ENCODE peak calls at places on chromosome 17, in six cellular contexts. C, T, G, J, U and K are unnamed samples.

GRCh38 chr17:40325156-40326013 is 16.4 kb downstream of the RARA start:
- DNase-seq in C (no peak), T (no peak), G (no peak), J (no peak), U (no peak), K (no peak)

GRCh38 chr17:77315551-77316190 is 174.9 kb downstream of the SEC14L1 start:
- DNase-seq in C (no peak), T (no peak), G (peak; percentile 19), J (no peak), U (no peak), K (no peak)

GRCh38 chr17:62057696-62058095 is 7.4 kb downstream of the MED13 start:
- DNase-seq in C (no peak), T (no peak), G (no peak), J (no peak), U (no peak), K (no peak)

GRCh38 chr17:75809631-75810111 is 25.1 kb downstream of the UNK start:
- DNase-seq in C (no peak), T (no peak), G (no peak), J (no peak), U (no peak), K (no peak)

GRCh38 chr17:283911-284675 is 68.5 kb downstream of the RPH3AL start:
- DNase-seq in C (peak; percentile 17), T (no peak), G (no peak), J (no peak), U (no peak), K (no peak)

GRCh38 chr17:72560303-72561247 is 439.8 kb downstream of the SOX9 start:
- DNase-seq in C (no peak), T (no peak), G (peak; percentile 81), J (peak; percentile 55), U (peak; percentile 61), K (no peak)

GRCh38 chr17:28645576-28645939 is 600 bp upstream of the BLTP2 start:
- DNase-seq in C (no peak), T (no peak), G (peak; percentile 22), J (no peak), U (no peak), K (no peak)

GRCh38 chr17:11486726-11487310 is 111.5 kb upstream of the DNAH9 start:
- DNase-seq in C (peak; percentile 5), T (no peak), G (no peak), J (no peak), U (no peak), K (no peak)

GRCh38 chr17:65160507-65160906 is 23.3 kb downstream of the RGS9 start:
- DNase-seq in C (no peak), T (no peak), G (no peak), J (no peak), U (no peak), K (no peak)

GRCh38 chr17:7179317-7180254 is at the start of gene ASGR1:
- DNase-seq in C (no peak), T (no peak), G (no peak), J (no peak), U (no peak), K (no peak)

GRCh38 chr17:39927928-39928867 is 666 bp downstream of the LRRC3C start:
- DNase-seq in C (no peak), T (no peak), G (peak; percentile 46), J (peak; percentile 46), U (no peak), K (no peak)

GRCh38 chr17:69269174-69269998 is 40.8 kb upstream of the ABCA10 start:
- DNase-seq in C (no peak), T (peak; percentile 73), G (no peak), J (peak; percentile 59), U (no peak), K (no peak)

GRCh38 chr17:27497696-27498095 is 41.4 kb downstream of the KSR1 start:
- DNase-seq in C (no peak), T (peak; percentile 70), G (no peak), J (no peak), U (no peak), K (peak; percentile 84)
- H3K27ac ChIP-seq in C (no peak overlapping the region), T (peak overlapping the region; percentile 52), G (no peak overlapping the region), J (no peak overlapping the region), U (no peak overlapping the region), K (peak overlapping the region; percentile 33)

GRCh38 chr17:47279062-47279801 is 25.6 kb downstream of the ITGB3 start:
- DNase-seq in C (peak; percentile 98), T (peak; percentile 69), G (peak; percentile 56), J (peak; percentile 98), U (no peak), K (no peak)
- H3K27ac ChIP-seq in C (peak overlapping the region; percentile 87), T (no peak overlapping the region), G (peak overlapping the region; percentile 86), J (peak overlapping the region; percentile 90), U (no peak overlapping the region), K (peak overlapping the region; percentile 13)

GRCh38 chr17:83191388-83192160 is 112.2 kb downstream of the METRNL start:
- DNase-seq in C (peak; percentile 36), T (no peak), G (no peak), J (no peak), U (no peak), K (no peak)
- H3K27ac ChIP-seq in C (no peak overlapping the region), T (no peak overlapping the region), G (no peak overlapping the region), J (peak overlapping the region; percentile 86), U (no peak overlapping the region), K (no peak overlapping the region)

DNA sequence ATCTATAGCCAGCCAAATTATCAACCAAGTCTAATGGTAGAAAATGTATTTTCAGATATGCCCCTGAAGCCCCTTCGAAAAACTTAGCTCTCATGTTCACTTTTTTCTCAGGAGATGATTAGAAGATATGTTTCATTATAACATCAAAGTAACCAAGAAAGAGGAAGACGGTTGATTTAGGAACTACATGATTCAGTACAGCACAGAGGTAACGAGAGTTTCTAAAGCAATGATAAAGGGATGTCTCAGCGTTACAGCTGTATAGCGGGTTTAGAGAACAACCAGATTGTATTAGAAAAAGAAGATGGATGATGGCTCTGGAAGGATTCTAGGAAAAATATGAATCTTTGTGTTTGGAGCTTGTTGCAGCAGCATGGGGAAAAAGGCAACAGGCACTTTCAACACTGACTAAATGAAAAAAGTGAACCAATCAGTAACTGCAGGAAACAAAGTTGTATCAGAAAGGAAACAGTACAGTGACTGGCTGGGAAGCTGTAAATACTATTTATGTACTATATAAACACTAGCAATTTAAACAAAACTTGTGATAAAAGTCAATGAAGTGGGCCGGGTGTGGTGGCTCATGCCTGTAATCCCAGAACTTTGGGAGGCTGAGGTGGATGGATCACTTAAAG is 21.5 kb downstream of the MBTD1 start:
- DNase-seq in C (no peak), T (no peak), G (no peak), J (no peak), U (no peak), K (no peak)
- H3K27ac ChIP-seq in C (no peak overlapping the region), T (no peak overlapping the region), G (no peak overlapping the region), J (no peak overlapping the region), U (no peak overlapping the region), K (no peak overlapping the region)

DNA sequence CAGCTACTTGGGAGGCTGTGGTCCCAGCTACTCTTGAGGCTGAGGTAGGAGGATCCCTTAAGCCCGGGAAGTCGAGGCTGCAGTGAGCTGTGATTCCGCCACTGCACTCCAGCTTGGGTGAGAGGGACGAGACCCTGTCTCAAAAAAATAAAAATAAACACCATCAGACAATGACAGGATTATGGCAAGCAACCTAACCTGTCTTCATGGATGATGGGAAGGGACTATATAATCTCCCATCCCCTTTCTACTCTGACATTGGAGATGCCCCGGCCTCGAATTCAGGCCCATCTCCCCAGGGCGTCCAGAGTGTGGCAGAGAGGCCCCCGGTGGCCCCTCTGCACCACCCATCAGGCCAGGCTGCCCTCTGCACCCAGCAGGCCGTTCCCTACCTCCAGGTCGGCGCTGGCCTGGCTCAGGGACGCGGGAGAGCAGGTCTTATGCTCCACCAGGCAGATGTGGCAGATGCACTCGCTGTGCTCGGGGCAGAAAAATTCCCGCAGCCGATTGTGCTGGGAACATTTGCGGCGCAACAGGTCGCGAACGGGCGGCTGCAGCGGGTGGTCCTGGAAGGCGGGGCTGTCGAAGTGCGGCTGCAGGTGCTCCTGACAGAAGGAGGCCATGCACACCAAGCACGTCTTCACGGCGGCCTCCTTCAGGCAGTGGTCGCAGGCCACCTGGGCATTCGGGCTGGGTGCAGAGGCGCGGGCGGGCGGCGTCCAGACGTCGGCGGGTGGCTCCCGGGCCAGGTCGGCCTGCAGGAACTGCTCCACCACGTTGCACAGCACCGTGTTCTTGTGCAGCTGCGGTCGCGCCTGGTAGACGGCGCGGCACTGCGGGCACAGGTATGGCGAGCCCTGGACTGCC is 616 bp downstream of the TRIM25 start:
- DNase-seq in C (no peak), T (no peak), G (no peak), J (peak; percentile 58), U (no peak), K (no peak)
- H3K27ac ChIP-seq in C (peak overlapping the region; percentile 86), T (peak overlapping the region; percentile 85), G (peak overlapping the region; percentile 91), J (peak overlapping the region; percentile 89), U (peak overlapping the region; percentile 63), K (peak overlapping the region; percentile 99)